ENCODE peak calls at places on chromosomes 6 and 20, in four cellular contexts. Z is fibroblast of lung; D is effector memory CD4-positive, alpha-beta T cell; J is A549. C is an unnamed sample. For H3K4me1, the result is how much of the 10 kb centered on the place peaks cover.

GRCh38 chr6:117444600-117444999 is 18.9 kb upstream of the ROS1 start:
- DNase-seq in D (no peak), J (no peak), Z (peak), C (no peak)

GRCh38 chr6:158771399-158772158 is 47.6 kb downstream of the EZR start:
- DNase-seq in J (no peak), Z (no peak), D (no peak), C (peak)

GRCh38 chr6:64445038-64445437 is 809.4 kb downstream of the PHF3 start:
- DNase-seq in D (no peak), Z (no peak), J (no peak), C (no peak)

GRCh38 chr6:47944846-47945245 is 163.0 kb downstream of the OPN5 start:
- DNase-seq in J (no peak), Z (no peak), D (no peak), C (no peak)

GRCh38 chr6:131103869-131104268 is 31.4 kb upstream of the AKAP7 start:
- DNase-seq in D (no peak), J (no peak), Z (no peak), C (no peak)

GRCh38 chr6:153553627-153554026 is 422.5 kb upstream of the RGS17 start:
- DNase-seq in J (peak), Z (peak), D (no peak), C (no peak)

GRCh38 chr6:158853072-158853871 is 34.1 kb upstream of the EZR start:
- DNase-seq in D (peak), J (peak), Z (peak), C (peak)

GRCh38 chr6:150142657-150143501 is at the start of gene PPP1R14C:
- DNase-seq in Z (no peak), J (no peak), D (no peak), C (no peak)

GRCh38 chr6:136969433-136969832 is 47.3 kb downstream of the SLC35D3 start:
- DNase-seq in J (no peak), D (no peak), Z (no peak), C (no peak)

GRCh38 chr20:62300319-62300718 is 2.5 kb upstream of the ADRM1 start:
- DNase-seq in J (no peak), Z (no peak), D (no peak), C (no peak)

GRCh38 chr6:7200598-7201443 is 93.1 kb downstream of the RREB1 start:
- DNase-seq in D (no peak), J (no peak), Z (no peak), C (no peak)

GRCh38 chr20:56628873-56629463 is at the start of gene TFAP2C:
- DNase-seq in D (no peak), J (peak), Z (no peak), C (no peak)

GRCh38 chr6:16179970-16180431 is 51.1 kb downstream of the MYLIP start:
- DNase-seq in J (no peak), D (peak), Z (no peak), C (peak)

GRCh38 chr6:16765235-16765634 is 4.0 kb upstream of the ATXN1 start:
- DNase-seq in D (no peak), Z (no peak), J (no peak), C (no peak)

GRCh38 chr20:9454781-9455180 is 59.6 kb upstream of the LAMP5 start:
- DNase-seq in Z (peak), D (no peak), J (no peak), C (no peak)

GRCh38 chr6:130896249-130896648 is 69.0 kb downstream of the SMLR1 start:
- DNase-seq in Z (no peak), J (no peak), D (no peak), C (no peak)

GRCh38 chr6:48567016-48567415 is 456.0 kb upstream of the PTCHD4 start:
- DNase-seq in J (no peak), Z (no peak), D (no peak), C (no peak)

GRCh38 chr6:90078513-90079289 is 184.4 kb downstream of the GJA10 start:
- DNase-seq in D (peak), J (no peak), Z (no peak), C (no peak)

GRCh38 chr20:63942250-63943006 is 13.8 kb downstream of the UCKL1 start:
- DNase-seq in D (no peak), Z (peak), J (peak), C (no peak)

GRCh38 chr20:19757973-19758887 is at the start of gene RIN2:
- DNase-seq in Z (peak), J (peak), D (no peak), C (peak)

GRCh38 chr6:11497881-11498280 is 39.7 kb upstream of the TMEM170B start:
- DNase-seq in J (no peak), D (no peak), Z (no peak), C (no peak)

GRCh38 chr6:144993870-144994269 is 708.7 kb downstream of the UTRN start:
- DNase-seq in J (no peak), D (no peak), Z (peak), C (no peak)

GRCh38 chr6:2977799-2978558 is 6.6 kb upstream of the SERPINB6 start:
- DNase-seq in J (no peak), Z (no peak), D (no peak), C (no peak)

GRCh38 chr6:87747646-87748045 is 45.6 kb upstream of the AKIRIN2 start:
- DNase-seq in J (no peak), Z (no peak), D (no peak), C (no peak)

GRCh38 chr6:29527564-29527963 is 32.0 kb downstream of the UBD start:
- DNase-seq in D (no peak), J (no peak), Z (no peak), C (no peak)

GRCh38 chr6:37005061-37005810 is at the start of gene FGD2:
- DNase-seq in D (no peak), J (no peak), Z (no peak), C (no peak)

GRCh38 chr6:6972456-6972855 is 135.3 kb upstream of the RREB1 start:
- DNase-seq in J (no peak), D (no peak), Z (peak), C (no peak)

GRCh38 chr6:15160812-15161211 is 85.1 kb upstream of the JARID2 start:
- DNase-seq in J (no peak), Z (no peak), D (no peak), C (no peak)

GRCh38 chr6:165743366-165743898 is 80.4 kb upstream of the PDE10A start:
- DNase-seq in D (no peak), J (no peak), Z (no peak), C (no peak)

GRCh38 chr20:23631981-23632710 is 5.6 kb downstream of the CST3 start:
- DNase-seq in J (no peak), Z (no peak), D (no peak), C (no peak)

GRCh38 chr6:42451595-42452170 is at the start of gene TRERF1:
- DNase-seq in D (no peak), Z (peak), J (peak), C (peak)

GRCh38 chr6:2917065-2917464 is 14.0 kb upstream of the SERPINB9 start:
- DNase-seq in J (no peak), Z (no peak), D (no peak), C (no peak)

GRCh38 chr6:7085911-7086310 is 21.9 kb upstream of the RREB1 start:
- DNase-seq in J (no peak), D (no peak), Z (peak), C (no peak)

GRCh38 chr6:42177514-42178364 is 4.6 kb downstream of the GUCA1A start:
- DNase-seq in Z (no peak), D (no peak), J (no peak), C (peak)

GRCh38 chr6:56246941-56247653 is at the start of gene COL21A1:
- DNase-seq in D (no peak), J (peak), Z (peak), C (no peak)

GRCh38 chr20:3612795-3613560 is 50.2 kb downstream of the GFRA4 start:
- DNase-seq in D (no peak), Z (peak), J (peak), C (no peak)

GRCh38 chr20:8432435-8433148 is 300.5 kb downstream of the PLCB1 start:
- DNase-seq in D (no peak), Z (no peak), J (no peak), C (no peak)

DNA sequence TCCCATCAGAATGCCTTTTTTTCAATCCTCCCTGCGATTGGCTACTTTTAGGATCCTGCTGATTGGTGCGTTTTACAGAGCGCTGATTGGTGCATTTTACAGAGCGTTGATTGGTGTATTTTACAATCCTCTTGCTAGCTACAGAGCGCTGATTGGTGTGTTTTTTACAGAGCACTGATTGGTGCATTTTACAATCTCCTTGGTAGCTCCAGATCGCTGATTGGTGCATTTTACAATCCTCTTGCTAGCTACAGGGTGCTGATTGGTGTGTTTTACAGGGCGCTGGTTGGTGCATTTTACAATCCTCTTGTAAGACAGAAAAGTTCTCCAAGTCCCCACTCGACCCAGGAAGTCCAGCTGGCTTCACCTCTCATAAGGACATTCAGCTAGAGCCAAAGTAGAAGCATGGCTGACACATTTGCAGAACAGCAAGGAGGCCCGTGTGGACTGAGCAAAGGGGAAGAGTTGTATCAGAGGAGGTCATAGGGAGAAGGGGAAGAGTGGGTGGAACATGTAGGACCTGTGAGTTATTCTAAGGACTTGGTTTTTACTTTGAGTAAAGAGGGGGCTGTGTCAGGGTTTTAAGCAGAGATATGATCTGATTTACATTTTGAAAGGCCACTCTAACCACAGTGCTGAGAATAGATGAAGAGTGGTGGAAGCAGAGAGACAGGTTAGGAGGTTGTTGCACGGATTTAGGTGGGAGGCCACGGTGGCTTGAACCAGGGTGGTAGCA is 2.7 kb downstream of the ALDH5A1 start:
- DNase-seq in Z (no peak), D (no peak), J (peak), C (no peak)
- H3K4me1 ChIP-seq in Z (under half), D (under half), J (under half), C (under half)

GRCh38 chr6:30841644-30842504 is 42.4 kb upstream of the DDR1 start:
- DNase-seq in D (no peak), J (no peak), Z (peak), C (no peak)
- H3K4me1 ChIP-seq in D (under half), J (under half), Z (under half), C (under half)

GRCh38 chr6:49839162-49839561 is 27.2 kb downstream of the CRISP1 start:
- DNase-seq in D (no peak), J (no peak), Z (no peak), C (no peak)
- H3K4me1 ChIP-seq in D (under half), J (under half), Z (under half), C (under half)

GRCh38 chr6:98823845-98824162 is 10.6 kb upstream of the POU3F2 start:
- DNase-seq in J (no peak), Z (no peak), D (no peak), C (no peak)

GRCh38 chr6:98823428-98823827 is 10.9 kb upstream of the POU3F2 start:
- DNase-seq in D (no peak), Z (no peak), J (no peak), C (no peak)

GRCh38 chr6:98824163-98824906 is 10.0 kb upstream of the POU3F2 start:
- DNase-seq in J (no peak), Z (no peak), D (no peak), C (no peak)

GRCh38 chr6:98825602-98826230 is 8.7 kb upstream of the POU3F2 start:
- DNase-seq in Z (no peak), J (no peak), D (no peak), C (no peak)

GRCh38 chr6:98824907-98825601 is 9.3 kb upstream of the POU3F2 start:
- DNase-seq in J (no peak), D (no peak), Z (no peak), C (no peak)
- H3K4me1 ChIP-seq in J (under half), D (under half), Z (under half), C (under half)

GRCh38 chr6:108714012-108714773 is 134.0 kb upstream of the ARMC2 start:
- DNase-seq in Z (peak), D (no peak), J (no peak), C (peak)

GRCh38 chr6:108712946-108713345 is 135.3 kb upstream of the ARMC2 start:
- DNase-seq in J (no peak), D (no peak), Z (no peak), C (no peak)

GRCh38 chr6:108715832-108716231 is 132.4 kb upstream of the ARMC2 start:
- DNase-seq in J (no peak), Z (no peak), D (no peak), C (no peak)

GRCh38 chr6:108716801-108717791 is 131.1 kb upstream of the ARMC2 start:
- DNase-seq in D (no peak), Z (no peak), J (no peak), C (no peak)

GRCh38 chr6:108714774-108715414 is 133.3 kb upstream of the ARMC2 start:
- DNase-seq in J (no peak), D (no peak), Z (peak), C (no peak)
- H3K4me1 ChIP-seq in J (under half), D (under half), Z (under half), C (under half)

GRCh38 chr6:167858086-167858591 is 31.4 kb downstream of the AFDN start:
- DNase-seq in Z (peak), D (no peak), J (no peak), C (no peak)
- H3K4me1 ChIP-seq in Z (under half), D (under half), J (under half), C (under half)

GRCh38 chr6:51844391-51844735 is 243.1 kb downstream of the PKHD1 start:
- DNase-seq in Z (no peak), J (no peak), D (no peak), C (no peak)
- H3K4me1 ChIP-seq in Z (under half), J (under half), D (under half), C (under half)